ENCODE peak calls at places on chromosomes 16 and 17, in five cellular contexts. B is NCI-H1417, K is H4, A is mucosa of gallbladder, W is body of pancreas. R is an unnamed sample.
A peak's percentile ranks its signal among the peaks of the same experiment; 100 is the strongest.

GRCh38 chr16:13332713-13333255 is 431.4 kb downstream of the SHISA9 start:
- DNase-seq in B (no peak), K (no peak), A (no peak), W (no peak), R (no peak)

GRCh38 chr17:75773808-75774470 is 8.9 kb upstream of the GALK1 start:
- DNase-seq in B (no peak), K (no peak), A (no peak), W (no peak), R (no peak)

GRCh38 chr17:79414063-79414462 is 196.8 kb downstream of the RBFOX3 start:
- DNase-seq in B (no peak), K (no peak), A (no peak), W (no peak), R (no peak)

GRCh38 chr17:64382184-64382583 is 8.5 kb downstream of the PECAM1 start:
- DNase-seq in B (no peak), K (no peak), A (no peak), W (no peak), R (no peak)

GRCh38 chr17:46832945-46833839 is 14.7 kb upstream of the WNT3 start:
- DNase-seq in B (peak; percentile 13), K (no peak), A (no peak), W (peak; percentile 61), R (no peak)

GRCh38 chr16:59192551-59193199 is 458.6 kb upstream of the GOT2 start:
- DNase-seq in B (peak; percentile 10), K (peak; percentile 13), A (peak; percentile 34), W (no peak), R (no peak)

GRCh38 chr16:89324056-89325010 is 106.8 kb downstream of the ZNF778 start:
- DNase-seq in B (no peak), K (no peak), A (no peak), W (no peak), R (no peak)

GRCh38 chr17:37607637-37608368 is 1.4 kb downstream of the SYNRG start:
- DNase-seq in B (no peak), K (no peak), A (no peak), W (no peak), R (no peak)

GRCh38 chr17:7716901-7717755 is at the start of gene DNAH2:
- DNase-seq in B (peak; percentile 92), K (peak; percentile 82), A (peak; percentile 67), W (peak; percentile 91), R (peak; percentile 80)

GRCh38 chr17:31158741-31159377 is 64.1 kb downstream of the NF1 start:
- DNase-seq in B (no peak), K (no peak), A (no peak), W (no peak), R (no peak)

GRCh38 chr16:16004314-16004749 is 54.9 kb downstream of the ABCC1 start:
- DNase-seq in B (no peak), K (peak; percentile 63), A (no peak), W (no peak), R (peak; percentile 58)

GRCh38 chr16:87160218-87160617 is 157.0 kb downstream of the C16orf95 start:
- DNase-seq in B (no peak), K (no peak), A (no peak), W (peak; percentile 7), R (no peak)

GRCh38 chr16:81175325-81175891 is 63.1 kb upstream of the BCO1 start:
- DNase-seq in B (no peak), K (peak; percentile 56), A (no peak), W (no peak), R (peak; percentile 5)

GRCh38 chr16:21646721-21647561 is 5.5 kb downstream of the IGSF6 start:
- DNase-seq in B (no peak), K (peak; percentile 38), A (peak; percentile 40), W (peak; percentile 20), R (no peak)

GRCh38 chr17:14268264-14268663 is 31.6 kb upstream of the CDRT15 start:
- DNase-seq in B (no peak), K (no peak), A (no peak), W (no peak), R (no peak)

GRCh38 chr17:17300624-17301568 is 2.3 kb upstream of the NT5M start:
- DNase-seq in B (no peak), K (no peak), A (no peak), W (peak; percentile 49), R (no peak)

GRCh38 chr16:4004206-4004605 is 112.0 kb downstream of the ADCY9 start:
- DNase-seq in B (no peak), K (no peak), A (no peak), W (no peak), R (no peak)

GRCh38 chr17:64448665-64449512 is at the start of gene MILR1:
- DNase-seq in B (no peak), K (peak; percentile 93), A (peak; percentile 65), W (peak; percentile 72), R (peak; percentile 51)

GRCh38 chr17:78379134-78379497 is 667 bp downstream of the PGS1 start:
- DNase-seq in B (no peak), K (no peak), A (no peak), W (no peak), R (no peak)

GRCh38 chr16:27514806-27515205 is 34.9 kb downstream of the GTF3C1 start:
- DNase-seq in B (no peak), K (no peak), A (no peak), W (no peak), R (no peak)

GRCh38 chr17:17019891-17020456 is 22.3 kb upstream of the MPRIP start:
- DNase-seq in B (no peak), K (no peak), A (no peak), W (no peak), R (no peak)

R was measured in AG09319.